ENCODE peak calls at places on chromosomes 5 and 9, in ten cellular contexts. K, M, D, F, Y, E, U, L, B and P are unnamed samples.

GRCh38 chr5:127229185-127229889 is 61.3 kb upstream of the MEGF10 start:
- DNase-seq in K (peak), M (no peak), D (peak), F (peak), Y (no peak), E (peak), U (peak), L (no peak), B (peak), P (peak)

GRCh38 chr5:55223219-55223987 is 3.7 kb downstream of the MCIDAS start:
- DNase-seq in K (no peak), M (no peak), D (no peak), F (no peak), Y (no peak), E (peak), U (peak), L (no peak), B (no peak), P (no peak)

GRCh38 chr5:130652178-130652577 is 512.9 kb downstream of the HINT1 start:
- DNase-seq in K (no peak), M (no peak), D (no peak), F (no peak), Y (peak), E (no peak), U (no peak), L (no peak), B (no peak), P (no peak)

GRCh38 chr5:138898336-138898735 is 23.2 kb upstream of the LRRTM2 start:
- DNase-seq in K (no peak), M (no peak), D (no peak), F (no peak), Y (no peak), E (no peak), U (no peak), L (no peak), B (no peak), P (no peak)

GRCh38 chr9:34552606-34552981 is 29.8 kb upstream of the ENHO start:
- DNase-seq in K (no peak), M (no peak), D (no peak), F (no peak), Y (no peak), E (no peak), U (no peak), L (no peak), B (no peak), P (peak)

GRCh38 chr5:17190799-17191391 is 26.5 kb upstream of the BASP1 start:
- DNase-seq in K (no peak), M (no peak), D (no peak), F (no peak), Y (no peak), E (no peak), U (no peak), L (no peak), B (no peak), P (no peak)

GRCh38 chr9:117224676-117225075 is 190.2 kb downstream of the ASTN2 start:
- DNase-seq in K (no peak), M (no peak), D (no peak), F (peak), Y (no peak), E (peak), U (no peak), L (no peak), B (no peak), P (no peak)

GRCh38 chr5:65133473-65134110 is 348.1 kb downstream of the ADAMTS6 start:
- DNase-seq in K (no peak), M (no peak), D (peak), F (no peak), Y (no peak), E (no peak), U (no peak), L (no peak), B (no peak), P (no peak)

GRCh38 chr5:115510145-115510640 is 34.4 kb downstream of the FEM1C start:
- DNase-seq in K (no peak), M (no peak), D (no peak), F (no peak), Y (no peak), E (no peak), U (no peak), L (no peak), B (no peak), P (no peak)

GRCh38 chr9:99680191-99680590 is 141.5 kb upstream of the NR4A3 start:
- DNase-seq in K (no peak), M (no peak), D (peak), F (no peak), Y (peak), E (no peak), U (no peak), L (no peak), B (no peak), P (no peak)

GRCh38 chr9:100700689-100701318 is 122.9 kb downstream of the CAVIN4 start:
- DNase-seq in K (no peak), M (no peak), D (peak), F (peak), Y (no peak), E (peak), U (peak), L (no peak), B (no peak), P (no peak)

GRCh38 chr5:178265746-178266145 is 33.1 kb upstream of the PHYKPL start:
- DNase-seq in K (no peak), M (no peak), D (no peak), F (no peak), Y (no peak), E (no peak), U (no peak), L (no peak), B (no peak), P (no peak)

GRCh38 chr5:11026543-11026942 is 265.5 kb upstream of the DAP start:
- DNase-seq in K (no peak), M (no peak), D (no peak), F (no peak), Y (no peak), E (no peak), U (no peak), L (no peak), B (no peak), P (no peak)

GRCh38 chr5:175347027-175347426 is 97.0 kb downstream of the DRD1 start:
- DNase-seq in K (no peak), M (no peak), D (peak), F (no peak), Y (peak), E (no peak), U (no peak), L (no peak), B (no peak), P (no peak)

GRCh38 chr9:75653750-75654149 is 236.7 kb upstream of the PCSK5 start:
- DNase-seq in K (no peak), M (no peak), D (no peak), F (no peak), Y (no peak), E (no peak), U (no peak), L (no peak), B (no peak), P (no peak)

GRCh38 chr9:22379272-22379671 is 67.4 kb upstream of the DMRTA1 start:
- DNase-seq in K (no peak), M (no peak), D (no peak), F (peak), Y (no peak), E (no peak), U (no peak), L (no peak), B (no peak), P (no peak)

GRCh38 chr9:10265102-10265708 is 347.6 kb downstream of the PTPRD start:
- DNase-seq in K (no peak), M (no peak), D (peak), F (no peak), Y (peak), E (no peak), U (no peak), L (no peak), B (no peak), P (no peak)

GRCh38 chr9:124373386-124373785 is 41.9 kb downstream of the PSMB7 start:
- DNase-seq in K (no peak), M (no peak), D (no peak), F (no peak), Y (no peak), E (no peak), U (no peak), L (no peak), B (no peak), P (no peak)

GRCh38 chr9:3447813-3448212 is 78.0 kb downstream of the RFX3 start:
- DNase-seq in K (no peak), M (no peak), D (no peak), F (no peak), Y (no peak), E (no peak), U (no peak), L (no peak), B (no peak), P (no peak)

GRCh38 chr5:41433552-41434181 is 76.7 kb downstream of the PLCXD3 start:
- DNase-seq in K (no peak), M (no peak), D (peak), F (no peak), Y (no peak), E (peak), U (peak), L (no peak), B (no peak), P (no peak)

GRCh38 chr5:88226881-88227450 is 41.7 kb downstream of the TMEM161B start:
- DNase-seq in K (no peak), M (no peak), D (no peak), F (no peak), Y (no peak), E (no peak), U (no peak), L (no peak), B (no peak), P (no peak)

GRCh38 chr9:136429075-136429628 is 10.5 kb downstream of the INPP5E start:
- DNase-seq in K (no peak), M (no peak), D (no peak), F (no peak), Y (no peak), E (no peak), U (no peak), L (no peak), B (no peak), P (no peak)